ENCODE peak calls at places on chromosomes 13 and 19, in six cellular contexts. N, C, A, M, J and W are unnamed samples.
A peak's percentile ranks its signal among the peaks of the same experiment; 100 is the strongest.

GRCh38 chr13:75795274-75795673 is 159.1 kb downstream of the LMO7 start:
- DNase-seq in N (no peak), C (no peak), A (no peak), M (no peak), J (no peak), W (no peak)

GRCh38 chr19:40542197-40542859 is 34.3 kb upstream of the SHKBP1 start:
- DNase-seq in N (no peak), C (no peak), A (no peak), M (no peak), J (no peak), W (no peak)

GRCh38 chr13:108812165-108812564 is 182.8 kb downstream of the MYO16 start:
- DNase-seq in N (no peak), C (no peak), A (no peak), M (no peak), J (no peak), W (no peak)

GRCh38 chr19:49387936-49388372 is at the start of gene KASH5:
- DNase-seq in N (peak; percentile 86), C (no peak), A (no peak), M (peak; percentile 71), J (no peak), W (no peak)

GRCh38 chr13:51207881-51208280 is 14.3 kb upstream of the FAM124A start:
- DNase-seq in N (no peak), C (no peak), A (no peak), M (no peak), J (no peak), W (no peak)

GRCh38 chr19:982567-983170 is 1.5 kb upstream of the WDR18 start:
- DNase-seq in N (peak; percentile 92), C (peak; percentile 49), A (peak; percentile 50), M (peak; percentile 97), J (no peak), W (peak; percentile 99)

GRCh38 chr19:45878043-45878794 is 7.7 kb downstream of the IRF2BP1 start:
- DNase-seq in N (no peak), C (peak; percentile 66), A (no peak), M (no peak), J (no peak), W (no peak)

GRCh38 chr19:31501427-31502195 is 152.4 kb upstream of the TSHZ3 start:
- DNase-seq in N (no peak), C (no peak), A (no peak), M (no peak), J (no peak), W (no peak)

GRCh38 chr13:29529755-29530154 is 65.7 kb downstream of the SLC7A1 start:
- DNase-seq in N (no peak), C (no peak), A (no peak), M (no peak), J (no peak), W (no peak)

GRCh38 chr19:5693195-5694166 is 3.4 kb downstream of the RPL36 start:
- DNase-seq in N (no peak), C (no peak), A (no peak), M (no peak), J (no peak), W (no peak)

DNA sequence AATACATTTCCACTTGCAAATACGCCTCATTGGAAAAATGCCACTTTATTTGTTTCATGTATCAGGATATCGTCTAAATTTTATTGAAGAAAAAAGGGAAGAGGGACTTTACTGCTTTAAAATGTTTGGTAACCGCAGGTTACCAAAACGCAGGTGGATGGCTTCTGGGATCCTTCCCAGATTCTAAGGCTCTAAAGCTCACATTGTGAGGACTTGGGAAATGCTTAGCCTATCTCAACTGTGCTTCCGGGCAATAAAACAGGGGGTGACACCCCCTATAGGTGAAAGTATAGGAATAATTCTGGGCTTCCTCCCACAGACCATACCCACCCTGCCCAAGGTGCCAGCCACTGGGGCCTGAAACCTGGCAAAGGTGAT is 73.2 kb upstream of the IPO5 start:
- DNase-seq in N (no peak), C (no peak), A (no peak), M (no peak), J (no peak), W (no peak)
- TF ChIP-seq POLR2AphosphoS5 in N (no peak), C (no peak), A (no peak), M (no peak), J (no peak), W (no peak)

GRCh38 chr19:51946602-51947001 is 19.3 kb downstream of the ZNF613 start:
- DNase-seq in N (no peak), C (no peak), A (no peak), M (no peak), J (no peak), W (no peak)

GRCh38 chr19:51944798-51945552 is 17.7 kb downstream of the ZNF613 start:
- DNase-seq in N (no peak), C (no peak), A (no peak), M (no peak), J (no peak), W (no peak)

GRCh38 chr19:51948979-51949378 is 21.7 kb downstream of the ZNF613 start:
- DNase-seq in N (peak; percentile 12), C (no peak), A (no peak), M (no peak), J (no peak), W (no peak)
- TF ChIP-seq TAF1 in N (no peak), C (no peak), A (no peak), M (no peak), J (no peak), W (no peak)

GRCh38 chr13:44385847-44386246 is 12.2 kb downstream of the SERP2 start:
- DNase-seq in N (no peak), C (no peak), A (no peak), M (no peak), J (no peak), W (no peak)

GRCh38 chr13:44388427-44388826 is 14.8 kb downstream of the SERP2 start:
- DNase-seq in N (peak; percentile 23), C (peak; percentile 31), A (no peak), M (no peak), J (no peak), W (no peak)

GRCh38 chr13:44385401-44385800 is 11.8 kb downstream of the SERP2 start:
- DNase-seq in N (no peak), C (no peak), A (no peak), M (no peak), J (no peak), W (no peak)

GRCh38 chr13:44389003-44389666 is 15.5 kb downstream of the SERP2 start:
- DNase-seq in N (no peak), C (no peak), A (no peak), M (no peak), J (no peak), W (no peak)

GRCh38 chr13:44386932-44387556 is 13.4 kb downstream of the SERP2 start:
- DNase-seq in N (peak; percentile 60), C (no peak), A (no peak), M (no peak), J (no peak), W (no peak)
- TF ChIP-seq POLR2A in N (no peak), C (no peak), A (no peak), M (no peak), J (no peak), W (no peak)

GRCh38 chr19:38900816-38901215 is 1.0 kb downstream of the NFKBIB start:
- DNase-seq in N (no peak), C (no peak), A (no peak), M (no peak), J (no peak), W (no peak)

GRCh38 chr19:38901683-38902082 is 1.9 kb downstream of the NFKBIB start:
- DNase-seq in N (no peak), C (no peak), A (no peak), M (no peak), J (no peak), W (no peak)

GRCh38 chr19:38900220-38900629 is 456 bp downstream of the NFKBIB start:
- DNase-seq in N (no peak), C (no peak), A (no peak), M (no peak), J (no peak), W (no peak)

GRCh38 chr19:38898788-38899446 is 501 bp downstream of the SIRT2 start:
- DNase-seq in N (no peak), C (no peak), A (no peak), M (no peak), J (no peak), W (no peak)

DNA sequence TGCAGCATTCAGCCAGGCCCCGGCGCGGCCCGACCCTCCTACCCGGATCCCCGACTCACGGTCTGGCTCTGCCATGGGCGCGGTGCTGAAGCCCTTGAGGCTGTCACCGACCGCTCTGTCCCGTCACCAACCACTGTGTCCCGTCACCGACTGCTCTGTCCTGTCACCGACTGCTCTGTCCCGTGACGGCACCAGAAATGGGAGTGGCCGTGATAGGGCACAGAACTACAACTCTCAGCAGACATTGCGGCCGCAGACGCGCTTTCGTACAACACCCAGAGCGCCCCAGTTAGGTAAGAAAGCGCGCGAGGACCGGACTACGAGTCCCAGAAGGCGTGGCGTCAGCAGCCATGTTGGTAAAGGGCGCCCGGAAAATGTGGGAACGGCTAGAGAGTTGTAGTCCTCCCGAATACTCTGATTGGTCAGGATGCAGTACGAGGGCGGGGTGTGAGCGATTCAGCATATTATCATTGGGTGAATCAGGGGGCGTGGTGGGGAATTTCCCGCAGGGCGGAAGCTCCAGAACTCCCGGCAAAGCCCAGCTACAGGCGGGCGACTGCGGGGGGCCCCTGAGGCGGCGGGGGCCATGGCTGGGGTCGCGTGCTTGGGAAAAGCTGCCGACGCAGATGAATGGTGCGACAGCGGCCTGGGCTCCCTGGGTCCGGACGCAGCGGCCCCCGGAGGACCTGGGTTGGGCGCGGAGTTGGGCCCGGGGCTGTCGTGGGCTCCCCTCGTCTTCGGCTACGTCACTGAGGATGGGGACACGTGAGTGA is at the start of the genes NFKBIB and SIRT2:
- DNase-seq in N (peak; percentile 99), C (peak; percentile 99), A (peak; percentile 98), M (peak; percentile 96), J (peak; percentile 99), W (peak; percentile 97)
- TF ChIP-seq POLR2AphosphoS5 in N (no peak), C (no peak), A (peak; percentile 42), M (no peak), J (peak; percentile 77), W (peak; percentile 11)